ENCODE peak calls at places on chromosome 17, in nine cellular contexts. One of them, this sample, is unnamed.

GRCh38 chr17:3639981-3640596 is 3.5 kb downstream of the CTNS start:
- DNase-seq in adrenal gland: no peak
- DNase-seq in H1: no peak
- DNase-seq in tibial nerve: no peak
- DNase-seq in heart left ventricle: no peak
- DNase-seq in testis: peak
- DNase-seq in A549: no peak
- DNase-seq in sigmoid colon: no peak
- DNase-seq in Peyer's patch: no peak
- DNase-seq in this sample: no peak

GRCh38 chr17:28145348-28145747 is 102.9 kb downstream of the NLK start:
- DNase-seq in tibial nerve: no peak
- DNase-seq in Peyer's patch: no peak
- DNase-seq in A549: no peak
- DNase-seq in adrenal gland: no peak
- DNase-seq in heart left ventricle: no peak
- DNase-seq in H1: no peak
- DNase-seq in testis: no peak
- DNase-seq in sigmoid colon: no peak
- DNase-seq in this sample: no peak

GRCh38 chr17:50290074-50290702 is 15.9 kb downstream of the TMEM92 start:
- DNase-seq in adrenal gland: peak
- DNase-seq in testis: peak
- DNase-seq in A549: peak
- DNase-seq in heart left ventricle: peak
- DNase-seq in sigmoid colon: peak
- DNase-seq in Peyer's patch: peak
- DNase-seq in H1: no peak
- DNase-seq in tibial nerve: peak
- DNase-seq in this sample: peak

GRCh38 chr17:81150379-81151038 is 14.8 kb upstream of the PVALEF start:
- DNase-seq in A549: no peak
- DNase-seq in testis: no peak
- DNase-seq in sigmoid colon: no peak
- DNase-seq in Peyer's patch: no peak
- DNase-seq in heart left ventricle: peak
- DNase-seq in tibial nerve: no peak
- DNase-seq in H1: no peak
- DNase-seq in adrenal gland: no peak
- DNase-seq in this sample: peak

GRCh38 chr17:67718325-67718941 is 697 bp downstream of the NOL11 start:
- DNase-seq in tibial nerve: no peak
- DNase-seq in sigmoid colon: no peak
- DNase-seq in testis: no peak
- DNase-seq in adrenal gland: peak
- DNase-seq in A549: peak
- DNase-seq in H1: no peak
- DNase-seq in heart left ventricle: no peak
- DNase-seq in Peyer's patch: no peak
- DNase-seq in this sample: no peak

GRCh38 chr17:57468932-57469775 is 212.8 kb downstream of the MSI2 start:
- DNase-seq in tibial nerve: no peak
- DNase-seq in Peyer's patch: no peak
- DNase-seq in sigmoid colon: no peak
- DNase-seq in testis: no peak
- DNase-seq in heart left ventricle: no peak
- DNase-seq in adrenal gland: no peak
- DNase-seq in H1: no peak
- DNase-seq in A549: no peak
- DNase-seq in this sample: no peak

GRCh38 chr17:55416470-55417052 is 5.1 kb downstream of the MMD start:
- DNase-seq in sigmoid colon: no peak
- DNase-seq in tibial nerve: no peak
- DNase-seq in H1: no peak
- DNase-seq in heart left ventricle: no peak
- DNase-seq in testis: no peak
- DNase-seq in Peyer's patch: no peak
- DNase-seq in adrenal gland: no peak
- DNase-seq in A549: no peak
- DNase-seq in this sample: no peak

GRCh38 chr17:2194778-2195417 is 108.7 kb downstream of the SMG6 start:
- DNase-seq in A549: no peak
- DNase-seq in Peyer's patch: no peak
- DNase-seq in sigmoid colon: no peak
- DNase-seq in adrenal gland: no peak
- DNase-seq in heart left ventricle: no peak
- DNase-seq in tibial nerve: no peak
- DNase-seq in testis: no peak
- DNase-seq in H1: peak
- DNase-seq in this sample: no peak

GRCh38 chr17:45030733-45031132 is 20.7 kb downstream of the DCAKD start:
- DNase-seq in testis: no peak
- DNase-seq in tibial nerve: no peak
- DNase-seq in adrenal gland: no peak
- DNase-seq in heart left ventricle: no peak
- DNase-seq in sigmoid colon: no peak
- DNase-seq in A549: no peak
- DNase-seq in H1: no peak
- DNase-seq in Peyer's patch: no peak
- DNase-seq in this sample: no peak

GRCh38 chr17:78022425-78022824 is 63.9 kb downstream of the TNRC6C start:
- DNase-seq in heart left ventricle: no peak
- DNase-seq in tibial nerve: no peak
- DNase-seq in Peyer's patch: no peak
- DNase-seq in H1: no peak
- DNase-seq in A549: no peak
- DNase-seq in adrenal gland: no peak
- DNase-seq in testis: no peak
- DNase-seq in sigmoid colon: no peak
- DNase-seq in this sample: no peak

GRCh38 chr17:59634632-59635561 is 15.2 kb downstream of the CLTC start:
- DNase-seq in adrenal gland: no peak
- DNase-seq in H1: no peak
- DNase-seq in testis: no peak
- DNase-seq in sigmoid colon: no peak
- DNase-seq in Peyer's patch: no peak
- DNase-seq in tibial nerve: no peak
- DNase-seq in A549: no peak
- DNase-seq in heart left ventricle: no peak
- DNase-seq in this sample: no peak

GRCh38 chr17:1787301-1787902 is 25.5 kb downstream of the SERPINF1 start:
- DNase-seq in tibial nerve: no peak
- DNase-seq in heart left ventricle: peak
- DNase-seq in Peyer's patch: peak
- DNase-seq in H1: no peak
- DNase-seq in A549: peak
- DNase-seq in testis: peak
- DNase-seq in adrenal gland: peak
- DNase-seq in sigmoid colon: peak
- DNase-seq in this sample: no peak

GRCh38 chr17:73412914-73413313 is 101.1 kb upstream of the CDC42EP4 start:
- DNase-seq in testis: no peak
- DNase-seq in H1: no peak
- DNase-seq in Peyer's patch: no peak
- DNase-seq in tibial nerve: no peak
- DNase-seq in adrenal gland: no peak
- DNase-seq in sigmoid colon: peak
- DNase-seq in A549: no peak
- DNase-seq in heart left ventricle: no peak
- DNase-seq in this sample: no peak

GRCh38 chr17:73414171-73414955 is 102.6 kb upstream of the CDC42EP4 start:
- DNase-seq in testis: no peak
- DNase-seq in heart left ventricle: no peak
- DNase-seq in sigmoid colon: no peak
- DNase-seq in tibial nerve: no peak
- DNase-seq in A549: no peak
- DNase-seq in Peyer's patch: no peak
- DNase-seq in H1: no peak
- DNase-seq in adrenal gland: no peak
- DNase-seq in this sample: no peak

GRCh38 chr17:73415782-73416181 is 104.0 kb upstream of the CDC42EP4 start:
- DNase-seq in testis: no peak
- DNase-seq in Peyer's patch: no peak
- DNase-seq in A549: no peak
- DNase-seq in sigmoid colon: no peak
- DNase-seq in tibial nerve: no peak
- DNase-seq in adrenal gland: no peak
- DNase-seq in heart left ventricle: no peak
- DNase-seq in H1: no peak
- DNase-seq in this sample: no peak

GRCh38 chr17:73411330-73411747 is 99.5 kb upstream of the CDC42EP4 start:
- DNase-seq in tibial nerve: no peak
- DNase-seq in testis: peak
- DNase-seq in sigmoid colon: peak
- DNase-seq in H1: no peak
- DNase-seq in Peyer's patch: no peak
- DNase-seq in A549: no peak
- DNase-seq in heart left ventricle: no peak
- DNase-seq in adrenal gland: no peak
- DNase-seq in this sample: no peak

GRCh38 chr17:73410586-73411329 is 99.0 kb upstream of the CDC42EP4 start:
- DNase-seq in Peyer's patch: no peak
- DNase-seq in testis: peak
- DNase-seq in tibial nerve: no peak
- DNase-seq in sigmoid colon: peak
- DNase-seq in H1: no peak
- DNase-seq in heart left ventricle: no peak
- DNase-seq in A549: no peak
- DNase-seq in adrenal gland: no peak
- DNase-seq in this sample: no peak
- TF ChIP-seq POLR2A in Peyer's patch: no peak
- TF ChIP-seq POLR2A in testis: no peak
- TF ChIP-seq POLR2A in tibial nerve: no peak
- TF ChIP-seq POLR2A in sigmoid colon: no peak
- TF ChIP-seq POLR2A in H1: no peak
- TF ChIP-seq POLR2A in heart left ventricle: no peak
- TF ChIP-seq POLR2A in A549: no peak
- TF ChIP-seq POLR2A in adrenal gland: no peak
- TF ChIP-seq POLR2A in this sample: no peak

DNA sequence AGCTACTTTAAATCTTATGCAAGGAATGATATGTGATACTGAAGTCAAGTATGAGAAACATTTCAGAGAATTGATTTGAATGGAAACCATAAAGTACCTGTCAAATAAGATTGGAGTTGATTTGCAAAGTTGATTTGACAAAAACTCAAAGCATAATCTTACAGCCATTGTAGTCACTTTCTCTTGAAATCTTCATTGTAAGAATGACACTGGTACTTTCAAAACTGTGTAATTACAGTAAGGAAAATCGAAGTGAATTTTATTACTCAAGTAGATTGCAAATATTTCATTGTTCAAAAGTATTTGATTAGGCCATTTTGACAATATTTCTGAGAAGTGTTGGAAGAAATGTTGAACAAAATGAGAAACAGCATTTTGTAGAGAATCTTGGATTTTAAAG is 3.6 kb downstream of the CPD start:
- DNase-seq in adrenal gland: no peak
- DNase-seq in tibial nerve: no peak
- DNase-seq in Peyer's patch: no peak
- DNase-seq in testis: no peak
- DNase-seq in sigmoid colon: no peak
- DNase-seq in heart left ventricle: no peak
- DNase-seq in H1: no peak
- DNase-seq in A549: no peak
- DNase-seq in this sample: no peak
- H3K4me3 ChIP-seq in adrenal gland: no peak
- H3K4me3 ChIP-seq in tibial nerve: no peak
- H3K4me3 ChIP-seq in Peyer's patch: no peak
- H3K4me3 ChIP-seq in testis: no peak
- H3K4me3 ChIP-seq in sigmoid colon: no peak
- H3K4me3 ChIP-seq in heart left ventricle: no peak
- H3K4me3 ChIP-seq in H1: no peak
- H3K4me3 ChIP-seq in A549: no peak
- H3K4me3 ChIP-seq in this sample: no peak

GRCh38 chr17:39235555-39236221 is 9.9 kb upstream of the STAC2 start:
- DNase-seq in sigmoid colon: no peak
- DNase-seq in tibial nerve: no peak
- DNase-seq in Peyer's patch: no peak
- DNase-seq in testis: peak
- DNase-seq in heart left ventricle: no peak
- DNase-seq in adrenal gland: no peak
- DNase-seq in H1: peak
- DNase-seq in A549: peak
- DNase-seq in this sample: no peak

GRCh38 chr17:39236383-39236927 is 10.7 kb upstream of the STAC2 start:
- DNase-seq in testis: no peak
- DNase-seq in A549: no peak
- DNase-seq in sigmoid colon: no peak
- DNase-seq in Peyer's patch: no peak
- DNase-seq in adrenal gland: no peak
- DNase-seq in tibial nerve: no peak
- DNase-seq in heart left ventricle: no peak
- DNase-seq in H1: no peak
- DNase-seq in this sample: no peak

GRCh38 chr17:39239640-39240314 is 14.0 kb upstream of the STAC2 start:
- DNase-seq in adrenal gland: no peak
- DNase-seq in Peyer's patch: peak
- DNase-seq in H1: no peak
- DNase-seq in tibial nerve: no peak
- DNase-seq in heart left ventricle: no peak
- DNase-seq in sigmoid colon: peak
- DNase-seq in A549: peak
- DNase-seq in testis: peak
- DNase-seq in this sample: no peak

GRCh38 chr17:39237586-39237985 is 11.8 kb upstream of the STAC2 start:
- DNase-seq in A549: no peak
- DNase-seq in testis: no peak
- DNase-seq in heart left ventricle: no peak
- DNase-seq in H1: no peak
- DNase-seq in sigmoid colon: no peak
- DNase-seq in adrenal gland: no peak
- DNase-seq in tibial nerve: no peak
- DNase-seq in Peyer's patch: no peak
- DNase-seq in this sample: no peak

DNA sequence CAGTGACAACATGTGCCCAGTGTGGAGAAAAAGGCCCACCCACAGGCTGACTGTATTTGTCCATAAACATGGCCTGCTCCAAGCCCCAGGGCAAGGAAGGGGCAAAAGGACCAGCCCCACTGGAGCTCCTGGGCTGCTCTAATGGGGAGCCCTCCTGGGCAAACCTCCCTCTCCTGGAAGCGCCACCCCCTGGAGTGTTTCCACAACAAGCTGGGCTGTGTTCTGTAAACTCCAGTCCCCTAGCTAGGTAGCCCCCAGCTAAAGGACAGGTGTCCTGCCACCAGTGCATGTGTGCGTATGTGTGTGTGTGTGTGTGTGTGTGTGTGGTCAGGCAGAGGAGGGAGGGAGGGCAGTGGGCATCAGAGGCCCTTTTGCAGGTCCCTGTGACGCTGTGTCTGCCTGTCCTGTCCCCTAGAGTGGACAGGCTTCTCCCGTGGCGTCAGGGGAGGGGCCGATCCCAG is 11.3 kb upstream of the STAC2 start:
- DNase-seq in adrenal gland: no peak
- DNase-seq in heart left ventricle: no peak
- DNase-seq in tibial nerve: no peak
- DNase-seq in Peyer's patch: no peak
- DNase-seq in testis: no peak
- DNase-seq in H1: no peak
- DNase-seq in sigmoid colon: no peak
- DNase-seq in A549: no peak
- DNase-seq in this sample: no peak
- TF ChIP-seq CTCF in adrenal gland: no peak
- TF ChIP-seq CTCF in heart left ventricle: no peak
- TF ChIP-seq CTCF in tibial nerve: no peak
- TF ChIP-seq CTCF in Peyer's patch: no peak
- TF ChIP-seq CTCF in testis: no peak
- TF ChIP-seq CTCF in H1: no peak
- TF ChIP-seq CTCF in sigmoid colon: no peak
- TF ChIP-seq CTCF in A549: no peak
- TF ChIP-seq CTCF in this sample: no peak

GRCh38 chr17:48878920-48879898 is 13.4 kb upstream of the ATP5MC1 start:
- DNase-seq in sigmoid colon: no peak
- DNase-seq in testis: peak
- DNase-seq in tibial nerve: no peak
- DNase-seq in A549: peak
- DNase-seq in heart left ventricle: no peak
- DNase-seq in adrenal gland: peak
- DNase-seq in H1: no peak
- DNase-seq in Peyer's patch: peak
- DNase-seq in this sample: peak
- TF ChIP-seq POLR2A in sigmoid colon: no peak
- TF ChIP-seq POLR2A in testis: no peak
- TF ChIP-seq POLR2A in tibial nerve: no peak
- TF ChIP-seq POLR2A in A549: no peak
- TF ChIP-seq POLR2A in heart left ventricle: no peak
- TF ChIP-seq POLR2A in adrenal gland: no peak
- TF ChIP-seq POLR2A in H1: no peak
- TF ChIP-seq POLR2A in Peyer's patch: no peak
- TF ChIP-seq POLR2A in this sample: no peak